ENCODE peak calls at places on chromosome 18, in nine cellular contexts. O is H7; Q is small intestine; Z is kidney epithelial cell; C is stimulated activated naive CD4-positive, alpha-beta T cell; F is HCEC 1CT; A is effector memory CD8-positive, alpha-beta T cell; S is A549; N is amniotic stem cell. Y is an unnamed sample.

GRCh38 chr18:71878226-71878625 is 665.9 kb downstream of the CBLN2 start:
- DNase-seq in S (no peak), F (no peak), Z (no peak), N (no peak), A (no peak), C (no peak), Q (no peak), O (no peak), Y (no peak)

GRCh38 chr18:28003451-28003850 is 173.5 kb downstream of the CDH2 start:
- DNase-seq in Q (no peak), O (no peak), S (no peak), N (no peak), A (no peak), C (no peak), Z (no peak), F (peak), Y (no peak)

GRCh38 chr18:57841568-57841967 is 38.5 kb upstream of the ATP8B1 start:
- DNase-seq in F (no peak), O (no peak), C (no peak), S (no peak), Z (no peak), N (no peak), A (no peak), Q (no peak), Y (no peak)

GRCh38 chr18:37405229-37405628 is 160.4 kb downstream of the CELF4 start:
- DNase-seq in A (no peak), F (no peak), C (no peak), O (no peak), N (no peak), S (no peak), Q (no peak), Z (no peak), Y (no peak)

GRCh38 chr18:70004698-70005097 is 57.0 kb upstream of the CD226 start:
- DNase-seq in O (no peak), F (no peak), C (no peak), A (no peak), Z (no peak), Q (no peak), N (no peak), S (no peak), Y (no peak)

GRCh38 chr18:41226186-41226585 is 728.8 kb upstream of the PIK3C3 start:
- DNase-seq in Z (no peak), N (no peak), S (no peak), A (no peak), O (no peak), F (no peak), Q (no peak), C (no peak), Y (no peak)

GRCh38 chr18:32271649-32272324 is 81.9 kb downstream of the MEP1B start:
- DNase-seq in Q (peak), Z (no peak), N (peak), O (peak), F (peak), C (peak), S (peak), A (no peak), Y (peak)

GRCh38 chr18:7370375-7370774 is 139.5 kb downstream of the LRRC30 start:
- DNase-seq in S (no peak), Z (no peak), A (no peak), F (no peak), Q (no peak), N (no peak), C (no peak), O (no peak), Y (no peak)

GRCh38 chr18:13267517-13267916 is 49.0 kb downstream of the LDLRAD4 start:
- DNase-seq in S (no peak), O (no peak), N (no peak), F (no peak), A (no peak), Q (no peak), Z (no peak), C (no peak), Y (no peak)

GRCh38 chr18:73756256-73757091 is 391.2 kb downstream of the FBXO15 start:
- DNase-seq in Q (no peak), O (no peak), N (no peak), S (peak), F (no peak), Z (no peak), C (no peak), A (no peak), Y (no peak)

GRCh38 chr18:11251891-11252270 is 102.5 kb upstream of the PIEZO2 start:
- DNase-seq in C (no peak), S (no peak), A (no peak), Z (no peak), N (no peak), Q (no peak), O (no peak), F (no peak), Y (no peak)

GRCh38 chr18:27181726-27182125 is 3.4 kb downstream of the CHST9 start:
- DNase-seq in Z (no peak), N (no peak), F (no peak), C (no peak), O (no peak), A (no peak), Q (no peak), S (no peak), Y (no peak)

GRCh38 chr18:48815581-48816324 is 135.0 kb downstream of the SMAD7 start:
- DNase-seq in C (no peak), Z (no peak), S (no peak), F (no peak), A (no peak), Q (no peak), N (no peak), O (no peak), Y (no peak)

GRCh38 chr18:47263197-47263827 is 11.9 kb upstream of the SKOR2 start:
- DNase-seq in A (no peak), O (peak), Q (no peak), N (no peak), S (no peak), Z (no peak), F (peak), C (no peak), Y (no peak)

GRCh38 chr18:13410471-13410870 is 191.9 kb downstream of the LDLRAD4 start:
- DNase-seq in N (no peak), Z (no peak), C (no peak), Q (no peak), A (no peak), F (no peak), O (no peak), S (no peak), Y (no peak)

GRCh38 chr18:7147399-7147798 is 29.8 kb upstream of the LAMA1 start:
- DNase-seq in F (no peak), C (no peak), O (no peak), S (no peak), N (no peak), A (no peak), Z (no peak), Q (no peak), Y (no peak)

GRCh38 chr18:22106536-22107292 is 62.7 kb upstream of the GATA6 start:
- DNase-seq in Z (peak), F (no peak), Q (peak), S (peak), N (no peak), O (no peak), A (no peak), C (no peak), Y (no peak)

GRCh38 chr18:56639094-56639361 is 636 bp upstream of the TXNL1 start:
- DNase-seq in O (peak), S (no peak), C (no peak), F (no peak), Z (no peak), N (no peak), A (no peak), Q (peak), Y (no peak)

GRCh38 chr18:9273221-9273620 is 61.4 kb upstream of the TWSG1 start:
- DNase-seq in Z (no peak), Q (no peak), C (no peak), S (no peak), A (no peak), O (no peak), N (no peak), F (peak), Y (no peak)

GRCh38 chr18:14104906-14105748 is 27.1 kb downstream of the ZNF519 start:
- DNase-seq in S (no peak), Q (no peak), O (no peak), N (no peak), C (no peak), F (no peak), Z (no peak), A (no peak), Y (no peak)

GRCh38 chr18:61502472-61502871 is 169.2 kb downstream of the CDH20 start:
- DNase-seq in O (peak), F (peak), C (no peak), Q (peak), S (peak), Z (peak), A (no peak), N (peak), Y (peak)

GRCh38 chr18:79597176-79598045 is 82.2 kb upstream of the CTDP1 start:
- DNase-seq in Z (no peak), C (no peak), Q (no peak), F (no peak), N (no peak), A (no peak), O (no peak), S (no peak), Y (no peak)

GRCh38 chr18:54717673-54718435 is 110.4 kb upstream of the RAB27B start:
- DNase-seq in A (peak), C (peak), O (peak), Q (peak), N (no peak), S (no peak), Z (no peak), F (peak), Y (peak)

GRCh38 chr18:75521808-75522207 is 94.3 kb upstream of the SMIM21 start:
- DNase-seq in A (no peak), S (no peak), O (peak), Z (no peak), Q (no peak), N (no peak), C (no peak), F (no peak), Y (no peak)

GRCh38 chr18:52617931-52618330 is 277.9 kb downstream of the DCC start:
- DNase-seq in F (no peak), O (no peak), S (no peak), Z (no peak), A (no peak), Q (no peak), N (peak), C (no peak), Y (no peak)

GRCh38 chr18:21383031-21383430 is 141.0 kb downstream of the GREB1L start:
- DNase-seq in A (no peak), O (no peak), Q (no peak), Z (no peak), S (no peak), C (no peak), N (no peak), F (no peak), Y (no peak)

GRCh38 chr18:61569176-61569892 is 236.1 kb downstream of the CDH20 start:
- DNase-seq in O (no peak), Z (no peak), C (no peak), F (peak), N (peak), Q (no peak), S (no peak), A (no peak), Y (no peak)

GRCh38 chr18:8681196-8681595 is 24.2 kb upstream of the MTCL1 start:
- DNase-seq in N (no peak), A (no peak), C (no peak), S (no peak), O (no peak), Z (no peak), F (no peak), Q (no peak), Y (no peak)

Y was measured in NCI-H1105 treated with DMSO at 0.1 percent for 48 hours.